ENCODE peak calls at places on chromosome 11, in nine cellular contexts. B is left ventricle myocardium superior, D is AG09309, Z is upper lobe of right lung, P is glutamatergic neuron, J is GM12891, L is transverse colon, A is esophagus squamous epithelium, U is HS-5. C is an unnamed sample.

GRCh38 chr11:46616551-46617450 is at the start of gene HARBI1:
- DNase-seq in U (peak; percentile 89), P (peak; percentile 90), B (peak; percentile 94), L (peak; percentile 92), J (peak; percentile 84), A (peak; percentile 59), D (peak; percentile 39), Z (peak; percentile 97), C (peak; percentile 76)

GRCh38 chr11:69670158-69670845 is 4.9 kb downstream of the LTO1 start:
- DNase-seq in P (peak; percentile 88), Z (peak; percentile 88), A (no peak), J (peak; percentile 78), L (peak; percentile 79), B (peak; percentile 89), U (peak; percentile 50), D (peak; percentile 42), C (peak; percentile 66)

GRCh38 chr11:61955031-61955415 is 4.9 kb downstream of the BEST1 start:
- DNase-seq in P (peak; percentile 53), A (no peak), J (no peak), B (peak; percentile 76), L (peak; percentile 49), U (no peak), Z (peak; percentile 86), D (peak; percentile 72), C (no peak)

GRCh38 chr11:130144721-130145327 is 14.8 kb upstream of the ST14 start:
- DNase-seq in D (no peak), U (no peak), L (no peak), P (no peak), Z (no peak), J (no peak), B (no peak), A (no peak), C (no peak)

GRCh38 chr11:16605440-16605970 is 132.9 kb upstream of the C11orf58 start:
- DNase-seq in Z (peak; percentile 66), U (no peak), B (no peak), D (no peak), L (peak; percentile 22), A (no peak), J (no peak), P (peak; percentile 24), C (no peak)

GRCh38 chr11:9385288-9385902 is 943 bp downstream of the IPO7 start:
- DNase-seq in Z (no peak), D (no peak), P (no peak), B (no peak), J (no peak), U (no peak), A (no peak), L (no peak), C (no peak)

GRCh38 chr11:3412837-3413236 is 33.9 kb upstream of the ZNF195 start:
- DNase-seq in A (no peak), U (no peak), P (no peak), J (no peak), B (no peak), L (no peak), D (no peak), Z (no peak), C (no peak)

GRCh38 chr11:45105233-45105992 is 41.0 kb upstream of the PRDM11 start:
- DNase-seq in B (peak; percentile 88), A (no peak), J (peak; percentile 52), D (no peak), P (peak; percentile 97), U (no peak), L (peak; percentile 68), Z (peak; percentile 86), C (peak; percentile 37)

GRCh38 chr11:68950268-68950667 is 30.5 kb downstream of the MRGPRD start:
- DNase-seq in Z (no peak), B (no peak), J (peak; percentile 56), A (no peak), U (no peak), D (no peak), P (no peak), L (no peak), C (no peak)